ENCODE peak calls at places on chromosomes 12 and 14, in seven cellular contexts. H, W, Y, G, S, Q and A are unnamed samples.

GRCh38 chr12:128007250-128007649 is 259.7 kb upstream of the TMEM132C start:
- DNase-seq in H (no peak), W (no peak), Y (no peak), G (no peak), S (peak; percentile 46), Q (no peak), A (no peak)

GRCh38 chr12:117837737-117838050 is 131.1 kb downstream of the KSR2 start:
- DNase-seq in H (no peak), W (no peak), Y (no peak), G (no peak), S (no peak), Q (no peak), A (no peak)

GRCh38 chr12:52644078-52644415 is 8.0 kb downstream of the KRT2 start:
- DNase-seq in H (no peak), W (no peak), Y (no peak), G (no peak), S (no peak), Q (no peak), A (no peak)

GRCh38 chr12:14654416-14654815 is 42.0 kb downstream of the GUCY2C start:
- DNase-seq in H (no peak), W (no peak), Y (no peak), G (no peak), S (peak; percentile 44), Q (no peak), A (no peak)

GRCh38 chr12:124150176-124150575 is 144.7 kb upstream of the RFLNA start:
- DNase-seq in H (no peak), W (no peak), Y (no peak), G (no peak), S (no peak), Q (no peak), A (no peak)

GRCh38 chr12:68065687-68066086 is 76.4 kb downstream of the IFNG-AS1 start:
- DNase-seq in H (no peak), W (no peak), Y (no peak), G (no peak), S (no peak), Q (no peak), A (peak; percentile 18)

GRCh38 chr12:105067511-105068031 is 16.7 kb downstream of the ALDH1L2 start:
- DNase-seq in H (no peak), W (no peak), Y (no peak), G (no peak), S (no peak), Q (peak; percentile 29), A (no peak)

GRCh38 chr12:108724054-108724889 is 7.0 kb downstream of the CORO1C start:
- DNase-seq in H (no peak), W (no peak), Y (peak; percentile 39), G (no peak), S (peak; percentile 72), Q (peak; percentile 68), A (peak; percentile 29)

GRCh38 chr12:2140858-2141519 is 88.2 kb downstream of the CACNA1C start:
- DNase-seq in H (no peak), W (no peak), Y (no peak), G (no peak), S (no peak), Q (no peak), A (no peak)

GRCh38 chr14:56608682-56609081 is 29.1 kb downstream of the TMEM260 start:
- DNase-seq in H (no peak), W (no peak), Y (peak; percentile 27), G (no peak), S (no peak), Q (no peak), A (peak; percentile 3)

GRCh38 chr12:22481557-22482104 is 62.7 kb downstream of the C2CD5 start:
- DNase-seq in H (no peak), W (no peak), Y (no peak), G (no peak), S (no peak), Q (no peak), A (peak; percentile 7)

GRCh38 chr12:18439541-18439940 is 178.2 kb downstream of the PIK3C2G start:
- DNase-seq in H (no peak), W (no peak), Y (no peak), G (no peak), S (peak; percentile 44), Q (peak; percentile 55), A (no peak)

GRCh38 chr12:119988440-119988787 is 622 bp upstream of the BICDL1 start:
- DNase-seq in H (no peak), W (peak; percentile 59), Y (no peak), G (no peak), S (no peak), Q (peak; percentile 66), A (no peak)

DNA sequence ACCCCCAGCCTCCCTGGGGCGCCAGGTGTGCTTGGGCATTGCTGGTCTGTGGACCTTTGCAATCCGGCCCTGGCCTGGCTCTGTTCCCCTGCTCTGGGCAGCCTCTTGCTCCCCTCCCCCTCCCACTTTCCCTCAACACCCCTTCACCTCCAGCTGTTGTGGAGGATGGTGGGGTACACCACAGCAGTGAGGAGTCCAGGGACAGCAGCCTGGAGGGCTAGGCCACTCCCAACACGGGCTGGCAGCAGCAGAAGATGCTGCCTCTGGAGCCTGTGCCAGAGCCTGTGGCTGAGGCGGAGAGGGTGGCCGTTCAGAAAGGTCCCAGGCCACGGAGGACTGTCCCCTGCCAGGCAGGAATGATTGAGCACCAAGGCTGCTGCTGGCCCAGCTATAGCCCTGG is 7.6 kb downstream of the ZBTB42 start:
- DNase-seq in H (no peak), W (no peak), Y (no peak), G (no peak), S (no peak), Q (no peak), A (no peak)
- H3K4me1 ChIP-seq in H (no peaks in the 10 kb centered on the region), W (peaks cover 28% of the 10 kb centered on the region), Y (no peaks in the 10 kb centered on the region), G (no peaks in the 10 kb centered on the region), S (peaks cover 17% of the 10 kb centered on the region), Q (peaks cover 4% of the 10 kb centered on the region), A (peaks cover 9% of the 10 kb centered on the region)

GRCh38 chr14:72790887-72791566 is 102.9 kb downstream of the DPF3 start:
- DNase-seq in H (no peak), W (no peak), Y (no peak), G (no peak), S (no peak), Q (no peak), A (no peak)

GRCh38 chr14:72787841-72788240 is 106.1 kb downstream of the DPF3 start:
- DNase-seq in H (no peak), W (no peak), Y (no peak), G (no peak), S (no peak), Q (no peak), A (no peak)

GRCh38 chr14:72788972-72789728 is 104.8 kb downstream of the DPF3 start:
- DNase-seq in H (no peak), W (no peak), Y (peak; percentile 54), G (no peak), S (no peak), Q (no peak), A (no peak)

GRCh38 chr14:72786377-72787350 is 107.2 kb downstream of the DPF3 start:
- DNase-seq in H (no peak), W (no peak), Y (no peak), G (no peak), S (no peak), Q (no peak), A (no peak)

DNA sequence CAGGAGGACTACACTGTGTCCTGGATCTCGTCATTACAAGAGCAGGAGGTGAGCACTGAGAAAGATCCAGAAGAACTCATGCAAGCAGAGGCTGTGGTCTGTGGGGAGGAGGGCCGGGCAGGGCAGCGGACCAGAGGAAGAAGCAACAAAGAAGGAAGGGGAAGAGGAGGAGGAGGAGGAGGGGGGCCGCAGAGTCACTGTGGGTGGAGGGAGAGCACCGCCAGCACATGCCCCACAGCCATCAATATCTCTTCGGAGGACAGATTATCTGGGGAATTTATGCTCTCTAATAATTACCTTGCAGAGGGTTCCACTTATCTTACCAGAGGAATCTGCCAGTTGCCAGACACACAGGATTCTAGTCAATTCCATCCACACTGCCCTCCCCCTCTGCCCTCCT is 105.6 kb downstream of the DPF3 start:
- DNase-seq in H (no peak), W (no peak), Y (no peak), G (no peak), S (no peak), Q (no peak), A (no peak)
- H3K4me2 ChIP-seq in H (no peak overlapping the region), W (no peak overlapping the region), Y (no peak overlapping the region), G (no peak overlapping the region), S (no peak overlapping the region), Q (no peak overlapping the region), A (no peak overlapping the region)

GRCh38 chr12:55705802-55706402 is 1.8 kb downstream of the ITGA7 start:
- DNase-seq in H (no peak), W (peak; percentile 41), Y (peak; percentile 68), G (peak; percentile 54), S (no peak), Q (no peak), A (peak; percentile 63)
- H3K4me1 ChIP-seq in H (peaks cover 15% of the 10 kb centered on the region), W (peaks cover 16% of the 10 kb centered on the region), Y (peaks cover 4% of the 10 kb centered on the region), G (peaks cover 29% of the 10 kb centered on the region), S (peaks cover 14% of the 10 kb centered on the region), Q (peaks cover 4% of the 10 kb centered on the region), A (peaks cover 19% of the 10 kb centered on the region)

GRCh38 chr12:10363665-10363921 is 26.2 kb downstream of the KLRK1 start:
- DNase-seq in H (no peak), W (no peak), Y (no peak), G (no peak), S (no peak), Q (no peak), A (no peak)

GRCh38 chr12:10361084-10361483 is 28.8 kb downstream of the KLRK1 start:
- DNase-seq in H (no peak), W (no peak), Y (peak; percentile 56), G (no peak), S (peak; percentile 8), Q (no peak), A (no peak)

GRCh38 chr12:10362828-10363664 is 26.8 kb downstream of the KLRK1 start:
- DNase-seq in H (no peak), W (no peak), Y (peak; percentile 65), G (no peak), S (no peak), Q (peak; percentile 17), A (no peak)

GRCh38 chr12:10362325-10362724 is 27.5 kb downstream of the KLRK1 start:
- DNase-seq in H (no peak), W (no peak), Y (no peak), G (no peak), S (no peak), Q (no peak), A (no peak)

GRCh38 chr12:10361622-10362021 is 28.2 kb downstream of the KLRK1 start:
- DNase-seq in H (no peak), W (no peak), Y (peak; percentile 57), G (no peak), S (peak; percentile 66), Q (peak; percentile 21), A (no peak)
- H3K4me2 ChIP-seq in H (no peak overlapping the region), W (no peak overlapping the region), Y (no peak overlapping the region), G (no peak overlapping the region), S (peak overlapping the region; percentile 93), Q (no peak overlapping the region), A (peak overlapping the region; percentile 86)

GRCh38 chr12:116319851-116320621 is 42.5 kb upstream of the MED13L start:
- DNase-seq in H (no peak), W (no peak), Y (no peak), G (no peak), S (peak; percentile 88), Q (peak; percentile 97), A (no peak)
- H3K4me1 ChIP-seq in H (no peaks in the 10 kb centered on the region), W (no peaks in the 10 kb centered on the region), Y (no peaks in the 10 kb centered on the region), G (peaks cover 10% of the 10 kb centered on the region), S (peaks cover 40% of the 10 kb centered on the region), Q (peaks cover 26% of the 10 kb centered on the region), A (peaks cover under 1% of the 10 kb centered on the region)